ENCODE peak calls at places on chromosomes 1 and 21, in nine cellular contexts. F is esophagus squamous epithelium; E is heart right ventricle; W is CD4-positive, CD25-positive, alpha-beta regulatory T cell; T is mesenchymal stem cell; I is astrocyte of the cerebellum; V is adipocyte; C is CD4-positive, alpha-beta memory T cell; K is AG09309. Y is an unnamed sample.

GRCh38 chr1:8238141-8239038 is 79.5 kb upstream of the SLC45A1 start:
- DNase-seq in F (no peak), E (no peak), W (no peak), T (peak), I (peak), V (peak), C (no peak), K (peak), Y (no peak)

GRCh38 chr21:44996983-44997936 is 57.4 kb downstream of the SLX9 start:
- DNase-seq in F (no peak), E (no peak), W (no peak), T (no peak), I (no peak), V (no peak), C (no peak), K (no peak), Y (no peak)

GRCh38 chr1:2053784-2054376 is 3.7 kb downstream of the PRKCZ start:
- DNase-seq in F (no peak), E (no peak), W (no peak), T (no peak), I (no peak), V (no peak), C (no peak), K (no peak), Y (no peak)

GRCh38 chr1:245687636-245688535 is 533.1 kb downstream of the KIF26B start:
- DNase-seq in F (no peak), E (no peak), W (no peak), T (no peak), I (no peak), V (no peak), C (no peak), K (no peak), Y (no peak)

GRCh38 chr1:168112673-168113305 is 23.9 kb downstream of the GPR161 start:
- DNase-seq in F (no peak), E (no peak), W (peak), T (peak), I (peak), V (peak), C (no peak), K (no peak), Y (no peak)

GRCh38 chr1:194155962-194156361 is 969.5 kb upstream of the B3GALT2 start:
- DNase-seq in F (no peak), E (no peak), W (no peak), T (no peak), I (no peak), V (no peak), C (no peak), K (no peak), Y (no peak)

GRCh38 chr1:12167493-12168429 is 970 bp downstream of the TNFRSF1B start:
- DNase-seq in F (no peak), E (no peak), W (peak), T (peak), I (no peak), V (no peak), C (no peak), K (no peak), Y (no peak)

GRCh38 chr1:10398734-10399486 is at the start of gene PGD:
- DNase-seq in F (peak), E (peak), W (peak), T (peak), I (peak), V (peak), C (peak), K (peak), Y (peak)

GRCh38 chr21:38930838-38931237 is 125.1 kb downstream of the ETS2 start:
- DNase-seq in F (no peak), E (no peak), W (no peak), T (peak), I (no peak), V (peak), C (no peak), K (peak), Y (no peak)

GRCh38 chr1:172946814-172947507 is 103.8 kb downstream of the TNFSF18 start:
- DNase-seq in F (no peak), E (no peak), W (peak), T (peak), I (no peak), V (no peak), C (no peak), K (no peak), Y (no peak)

GRCh38 chr1:90821793-90822359 is 104.8 kb upstream of the BARHL2 start:
- DNase-seq in F (no peak), E (no peak), W (no peak), T (no peak), I (no peak), V (no peak), C (no peak), K (no peak), Y (no peak)

GRCh38 chr1:206419783-206420182 is 50.5 kb upstream of the IKBKE start:
- DNase-seq in F (no peak), E (no peak), W (no peak), T (no peak), I (no peak), V (peak), C (no peak), K (no peak), Y (no peak)

GRCh38 chr1:226337294-226337870 is 28.4 kb upstream of the LIN9 start:
- DNase-seq in F (no peak), E (no peak), W (peak), T (no peak), I (no peak), V (no peak), C (no peak), K (no peak), Y (no peak)

GRCh38 chr1:22889213-22889827 is 83.3 kb downstream of the LACTBL1 start:
- DNase-seq in F (no peak), E (no peak), W (peak), T (peak), I (peak), V (peak), C (no peak), K (peak), Y (no peak)

GRCh38 chr1:184686540-184686939 is 68.1 kb downstream of the EDEM3 start:
- DNase-seq in F (no peak), E (peak), W (no peak), T (peak), I (no peak), V (peak), C (no peak), K (no peak), Y (no peak)

GRCh38 chr1:8202182-8202905 is 115.6 kb upstream of the SLC45A1 start:
- DNase-seq in F (no peak), E (peak), W (no peak), T (peak), I (no peak), V (peak), C (no peak), K (no peak), Y (no peak)

GRCh38 chr1:109112056-109112651 is 1.8 kb upstream of the ELAPOR1 start:
- DNase-seq in F (no peak), E (no peak), W (peak), T (peak), I (no peak), V (no peak), C (peak), K (no peak), Y (no peak)

GRCh38 chr1:198846506-198847010 is 207.7 kb downstream of the PTPRC start:
- DNase-seq in F (no peak), E (no peak), W (no peak), T (no peak), I (no peak), V (no peak), C (no peak), K (no peak), Y (no peak)

GRCh38 chr1:54865238-54866073 is 21.5 kb downstream of the DHCR24 start:
- DNase-seq in F (no peak), E (no peak), W (no peak), T (no peak), I (no peak), V (no peak), C (no peak), K (no peak), Y (no peak)

GRCh38 chr1:53079251-53079650 is 17.2 kb downstream of the PODN start:
- DNase-seq in F (no peak), E (no peak), W (no peak), T (no peak), I (no peak), V (no peak), C (no peak), K (no peak), Y (no peak)

GRCh38 chr1:93631626-93632365 is 49.8 kb downstream of the BCAR3 start:
- DNase-seq in F (no peak), E (no peak), W (no peak), T (no peak), I (no peak), V (peak), C (no peak), K (no peak), Y (no peak)

GRCh38 chr1:167935252-167936067 is 1.0 kb upstream of the DCAF6 start:
- DNase-seq in F (no peak), E (peak), W (peak), T (peak), I (peak), V (peak), C (peak), K (no peak), Y (peak)

GRCh38 chr1:17189632-17190525 is 15.0 kb upstream of the PADI1 start:
- DNase-seq in F (no peak), E (no peak), W (no peak), T (peak), I (peak), V (peak), C (no peak), K (peak), Y (no peak)

GRCh38 chr1:165057956-165058355 is 298.6 kb downstream of the LMX1A start:
- DNase-seq in F (no peak), E (no peak), W (no peak), T (no peak), I (no peak), V (no peak), C (no peak), K (no peak), Y (no peak)

GRCh38 chr1:55718758-55719671 is 503.9 kb upstream of the USP24 start:
- DNase-seq in F (no peak), E (peak), W (no peak), T (peak), I (peak), V (peak), C (no peak), K (peak), Y (no peak)

GRCh38 chr1:202165267-202165941 is 5.0 kb upstream of the PTPN7 start:
- DNase-seq in F (no peak), E (no peak), W (no peak), T (no peak), I (no peak), V (no peak), C (no peak), K (no peak), Y (no peak)

GRCh38 chr1:196355206-196355786 is 252.9 kb downstream of the KCNT2 start:
- DNase-seq in F (no peak), E (no peak), W (no peak), T (peak), I (peak), V (peak), C (no peak), K (no peak), Y (no peak)

GRCh38 chr1:107532318-107532717 is 391.5 kb downstream of the NTNG1 start:
- DNase-seq in F (no peak), E (no peak), W (no peak), T (no peak), I (no peak), V (no peak), C (no peak), K (no peak), Y (no peak)

GRCh38 chr1:196380311-196380710 is 227.9 kb downstream of the KCNT2 start:
- DNase-seq in F (no peak), E (no peak), W (no peak), T (peak), I (no peak), V (no peak), C (no peak), K (no peak), Y (no peak)

GRCh38 chr1:4694492-4694891 is 40.1 kb downstream of the AJAP1 start:
- DNase-seq in F (no peak), E (no peak), W (no peak), T (no peak), I (no peak), V (no peak), C (no peak), K (no peak), Y (no peak)

GRCh38 chr21:46118305-46118870 is 20.5 kb downstream of the COL6A2 start:
- DNase-seq in F (no peak), E (peak), W (no peak), T (no peak), I (no peak), V (no peak), C (no peak), K (no peak), Y (no peak)

GRCh38 chr1:230288641-230289349 is 137.3 kb downstream of the PGBD5 start:
- DNase-seq in F (no peak), E (no peak), W (no peak), T (peak), I (no peak), V (no peak), C (no peak), K (no peak), Y (no peak)

GRCh38 chr1:230289350-230289644 is 136.8 kb downstream of the PGBD5 start:
- DNase-seq in F (no peak), E (no peak), W (no peak), T (no peak), I (no peak), V (no peak), C (no peak), K (no peak), Y (no peak)

GRCh38 chr1:230287674-230288315 is 138.3 kb downstream of the PGBD5 start:
- DNase-seq in F (no peak), E (no peak), W (no peak), T (no peak), I (no peak), V (no peak), C (no peak), K (no peak), Y (no peak)

GRCh38 chr1:230292739-230293720 is 133.1 kb downstream of the PGBD5 start:
- DNase-seq in F (no peak), E (no peak), W (no peak), T (no peak), I (no peak), V (no peak), C (no peak), K (no peak), Y (no peak)

GRCh38 chr1:230291731-230292620 is 134.2 kb downstream of the PGBD5 start:
- DNase-seq in F (no peak), E (no peak), W (no peak), T (no peak), I (no peak), V (no peak), C (no peak), K (no peak), Y (no peak)
- H3K4me3 ChIP-seq in F (no peak), E (no peak), W (no peak), T (no peak), I (no peak), V (no peak), C (no peak), K (no peak), Y (no peak)

GRCh38 chr1:31760901-31761470 is 3.2 kb downstream of the ADGRB2 start:
- DNase-seq in F (no peak), E (peak), W (peak), T (peak), I (no peak), V (peak), C (peak), K (no peak), Y (no peak)
- H3K4me3 ChIP-seq in F (peak), E (peak), W (no peak), T (peak), I (peak), V (peak), C (peak), K (peak), Y (no peak)

GRCh38 chr1:40818264-40818961 is 34.8 kb downstream of the KCNQ4 start:
- DNase-seq in F (peak), E (peak), W (peak), T (no peak), I (no peak), V (peak), C (peak), K (no peak), Y (peak)
- H3K4me3 ChIP-seq in F (peak), E (peak), W (peak), T (peak), I (peak), V (peak), C (peak), K (peak), Y (peak)

GRCh38 chr1:155206891-155207577 is 663 bp downstream of the THBS3 start:
- DNase-seq in F (peak), E (peak), W (peak), T (peak), I (no peak), V (peak), C (peak), K (no peak), Y (no peak)
- H3K4me3 ChIP-seq in F (peak), E (peak), W (no peak), T (peak), I (peak), V (peak), C (no peak), K (peak), Y (no peak)

Y was measured in GM12864.